ENCODE peak calls at places on chromosomes 13 and 19, in seven cellular contexts. E, B, F, Q, H, N and W are unnamed samples.

GRCh38 chr19:18876865-18877264 is 19.1 kb downstream of the CERS1 start:
- DNase-seq in E (no peak), B (no peak), F (no peak), Q (no peak), H (no peak), N (no peak), W (no peak)

GRCh38 chr13:30354481-30355404 is 47.4 kb upstream of the KATNAL1 start:
- DNase-seq in E (no peak), B (no peak), F (no peak), Q (no peak), H (peak), N (no peak), W (no peak)

GRCh38 chr13:111639994-111640393 is 319.6 kb downstream of the TEX29 start:
- DNase-seq in E (no peak), B (no peak), F (peak), Q (no peak), H (no peak), N (no peak), W (no peak)

GRCh38 chr19:44907613-44908012 is 2.0 kb downstream of the APOE start:
- DNase-seq in E (no peak), B (no peak), F (no peak), Q (no peak), H (no peak), N (no peak), W (no peak)

GRCh38 chr19:47158879-47159509 is 28.4 kb downstream of the SAE1 start:
- DNase-seq in E (no peak), B (peak), F (no peak), Q (no peak), H (peak), N (no peak), W (no peak)

GRCh38 chr13:67063036-67063435 is 167.1 kb downstream of the PCDH9 start:
- DNase-seq in E (no peak), B (no peak), F (no peak), Q (no peak), H (no peak), N (no peak), W (no peak)

GRCh38 chr13:37656247-37656940 is 57.8 kb upstream of the POSTN start:
- DNase-seq in E (no peak), B (peak), F (no peak), Q (peak), H (peak), N (no peak), W (peak)

GRCh38 chr13:59452189-59452588 is 711.5 kb downstream of the DIAPH3 start:
- DNase-seq in E (no peak), B (no peak), F (no peak), Q (no peak), H (peak), N (no peak), W (no peak)

GRCh38 chr19:44738603-44739585 is 9.6 kb upstream of the BCL3 start:
- DNase-seq in E (no peak), B (no peak), F (no peak), Q (peak), H (peak), N (no peak), W (no peak)

GRCh38 chr13:23506071-23506820 is 64.0 kb upstream of the TNFRSF19 start:
- DNase-seq in E (no peak), B (peak), F (no peak), Q (peak), H (no peak), N (no peak), W (no peak)

GRCh38 chr19:4014541-4015491 is 7.3 kb downstream of the PIAS4 start:
- DNase-seq in E (no peak), B (no peak), F (peak), Q (no peak), H (no peak), N (no peak), W (peak)

GRCh38 chr19:28607066-28607583 is 605.8 kb downstream of the UQCRFS1 start:
- DNase-seq in E (no peak), B (no peak), F (no peak), Q (no peak), H (no peak), N (no peak), W (no peak)

GRCh38 chr13:30737511-30738342 is 2.4 kb downstream of the ALOX5AP start:
- DNase-seq in E (no peak), B (no peak), F (no peak), Q (no peak), H (peak), N (no peak), W (no peak)

GRCh38 chr19:44841255-44841654 is 4.8 kb upstream of the NECTIN2 start:
- DNase-seq in E (no peak), B (no peak), F (no peak), Q (no peak), H (no peak), N (no peak), W (no peak)

GRCh38 chr19:6753178-6754031 is 13.8 kb downstream of the SH2D3A start:
- DNase-seq in E (peak), B (peak), F (peak), Q (peak), H (peak), N (peak), W (peak)

GRCh38 chr19:6752257-6753177 is 13.0 kb downstream of the TRIP10 start:
- DNase-seq in E (no peak), B (no peak), F (peak), Q (no peak), H (no peak), N (no peak), W (peak)

GRCh38 chr19:6751189-6751588 is 11.7 kb downstream of the TRIP10 start:
- DNase-seq in E (no peak), B (no peak), F (no peak), Q (no peak), H (peak), N (no peak), W (no peak)

GRCh38 chr19:6754136-6754535 is 13.1 kb downstream of the SH2D3A start:
- DNase-seq in E (no peak), B (no peak), F (no peak), Q (no peak), H (no peak), N (no peak), W (no peak)

DNA sequence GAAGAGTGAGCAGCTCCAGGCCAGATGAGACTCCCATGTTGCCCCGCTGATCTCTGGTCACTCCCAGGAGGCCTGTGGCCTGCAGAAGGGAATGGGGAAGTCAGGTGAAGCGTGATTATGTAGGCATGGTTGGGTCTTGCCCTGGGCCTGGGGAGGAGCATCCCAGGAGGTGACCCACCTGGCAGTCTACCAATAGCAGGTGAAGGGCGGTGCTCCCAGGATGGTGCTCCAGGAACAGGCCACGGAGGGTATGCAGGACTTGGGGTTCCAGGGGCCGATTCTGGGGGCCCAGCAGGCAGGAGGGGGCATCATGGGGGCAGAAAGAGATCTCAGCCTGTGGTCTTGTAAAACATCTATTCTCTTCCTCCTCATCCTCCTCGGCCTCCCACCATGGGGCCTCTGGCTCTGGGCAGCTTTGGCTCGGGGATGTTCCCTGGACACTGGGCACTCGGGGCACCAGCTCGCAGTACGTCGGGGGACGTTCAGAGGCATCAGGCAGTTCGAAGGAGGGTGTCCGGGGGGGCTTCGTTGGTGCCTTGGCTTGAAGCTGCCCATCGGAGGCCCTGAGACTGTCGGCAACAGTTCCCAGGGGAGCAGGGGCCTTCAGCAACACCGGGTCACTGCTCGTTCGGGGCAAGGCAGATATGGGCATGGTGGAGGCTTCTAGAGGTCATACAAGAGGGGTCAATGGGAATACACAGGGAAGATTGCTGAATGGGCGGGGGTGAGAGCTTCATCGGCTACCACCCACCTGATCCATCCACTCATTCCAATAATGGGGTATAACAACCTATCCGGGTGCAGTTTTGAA is 12.4 kb downstream of the SH2D3A start:
- DNase-seq in E (no peak), B (no peak), F (no peak), Q (no peak), H (no peak), N (no peak), W (no peak)
- H2AK5ac ChIP-seq in E (peak), B (no peak), F (no peak), Q (no peak), H (no peak), N (no peak), W (no peak)

DNA sequence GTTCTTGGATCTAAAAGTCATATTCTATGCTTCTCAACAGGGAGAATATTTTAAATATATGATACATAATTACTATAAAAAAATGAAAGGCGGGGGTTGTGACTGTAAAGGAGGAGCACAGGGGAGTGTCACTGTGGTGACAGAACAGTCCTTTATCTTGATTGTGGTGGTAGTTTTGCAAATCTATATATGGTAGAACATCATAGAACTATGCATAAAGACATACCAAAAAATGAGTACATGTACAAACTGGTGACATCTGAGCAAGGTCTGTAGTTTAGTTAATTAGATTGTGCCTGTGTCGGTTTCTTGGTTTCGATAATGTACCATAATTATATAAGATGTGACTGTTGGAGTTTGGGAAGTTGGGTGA is 38.7 kb upstream of the GARRE1 start:
- DNase-seq in E (no peak), B (no peak), F (no peak), Q (no peak), H (no peak), N (no peak), W (no peak)
- H2AK5ac ChIP-seq in E (no peak), B (no peak), F (no peak), Q (no peak), H (no peak), N (no peak), W (no peak)

GRCh38 chr13:76330756-76331155 is 555.4 kb downstream of the KCTD12 start:
- DNase-seq in E (no peak), B (no peak), F (no peak), Q (no peak), H (no peak), N (no peak), W (no peak)
- H2AK5ac ChIP-seq in E (no peak), B (no peak), F (no peak), Q (no peak), H (no peak), N (no peak), W (no peak)

DNA sequence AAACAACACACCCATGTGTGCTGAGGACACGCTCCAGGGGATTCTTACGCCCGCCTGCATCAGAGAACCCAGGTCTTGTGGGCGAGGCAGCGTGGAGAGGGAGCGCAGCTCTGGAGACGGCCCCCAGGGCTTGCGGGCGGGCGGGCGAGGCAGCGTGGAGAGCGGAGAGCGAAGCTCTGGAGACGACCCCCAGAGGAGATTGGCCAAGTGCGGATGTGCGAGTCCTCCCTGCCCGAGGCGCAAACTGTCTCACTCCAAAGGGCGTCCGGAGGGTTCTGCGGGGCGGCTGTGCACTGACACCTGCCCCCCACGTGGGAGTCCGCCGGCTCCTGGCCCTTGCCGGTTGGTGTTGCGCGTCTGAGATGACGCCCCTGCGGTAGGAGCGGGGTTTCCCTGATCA is 39.8 kb downstream of the MCF2L start:
- DNase-seq in E (no peak), B (no peak), F (no peak), Q (no peak), H (no peak), N (no peak), W (no peak)
- H2AK5ac ChIP-seq in E (peak), B (no peak), F (no peak), Q (no peak), H (no peak), N (no peak), W (no peak)

DNA sequence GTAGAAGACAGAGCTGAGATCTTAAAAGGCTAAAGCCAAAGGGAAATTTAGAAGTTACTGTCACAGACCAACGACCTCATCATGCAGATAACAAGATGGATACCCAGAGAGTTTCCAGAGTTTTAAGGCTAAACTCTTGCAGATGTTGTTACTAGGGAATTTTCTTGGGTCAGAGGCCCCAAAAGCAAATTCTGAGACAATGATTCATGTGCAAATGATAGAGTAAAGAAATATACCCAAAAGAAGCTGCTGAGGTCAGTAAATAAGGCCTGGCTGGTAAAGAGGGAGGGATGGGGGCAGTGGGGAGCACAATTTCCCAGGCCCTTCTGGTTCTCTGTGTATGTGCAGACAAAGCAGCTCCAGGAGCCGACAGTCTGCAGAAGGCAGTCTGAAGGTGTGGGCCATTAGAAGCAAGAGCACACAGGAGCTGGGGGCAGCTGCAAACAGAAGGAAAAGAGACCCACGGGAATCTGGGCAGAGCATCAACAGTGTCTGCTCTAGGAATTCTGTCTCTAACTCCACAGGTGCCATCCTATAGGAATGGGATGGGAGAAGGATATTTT is 330.8 kb downstream of the TBC1D4 start:
- DNase-seq in E (no peak), B (peak), F (no peak), Q (peak), H (no peak), N (no peak), W (no peak)
- H2AK5ac ChIP-seq in E (no peak), B (no peak), F (no peak), Q (no peak), H (no peak), N (no peak), W (no peak)